ENCODE peak calls at places on chromosomes 13 and 19, in seven cellular contexts. One of them, this sample, is unnamed.

GRCh38 chr13:31468114-31468902 is 268.5 kb downstream of the B3GLCT start:
- DNase-seq in psoas muscle: no peak
- DNase-seq in AG04450: no peak
- DNase-seq in choroid plexus epithelial cell: no peak
- DNase-seq in cardiac muscle cell: no peak
- DNase-seq in heart right ventricle: no peak
- DNase-seq in HL-60: no peak
- DNase-seq in this sample: no peak

GRCh38 chr13:46679369-46680180 is 117.4 kb downstream of the ESD start:
- DNase-seq in psoas muscle: no peak
- DNase-seq in AG04450: no peak
- DNase-seq in choroid plexus epithelial cell: peak
- DNase-seq in cardiac muscle cell: peak
- DNase-seq in heart right ventricle: no peak
- DNase-seq in HL-60: no peak
- DNase-seq in this sample: peak

GRCh38 chr13:30125422-30126073 is 181.8 kb downstream of the KATNAL1 start:
- DNase-seq in psoas muscle: no peak
- DNase-seq in AG04450: peak
- DNase-seq in choroid plexus epithelial cell: peak
- DNase-seq in cardiac muscle cell: peak
- DNase-seq in heart right ventricle: no peak
- DNase-seq in HL-60: no peak
- DNase-seq in this sample: peak

GRCh38 chr19:7408251-7408650 is 59.5 kb downstream of the ARHGEF18 start:
- DNase-seq in psoas muscle: no peak
- DNase-seq in AG04450: no peak
- DNase-seq in choroid plexus epithelial cell: no peak
- DNase-seq in cardiac muscle cell: no peak
- DNase-seq in heart right ventricle: no peak
- DNase-seq in HL-60: no peak
- DNase-seq in this sample: no peak

GRCh38 chr19:45403781-45404556 is 900 bp downstream of the PPP1R13L start:
- DNase-seq in psoas muscle: no peak
- DNase-seq in AG04450: no peak
- DNase-seq in choroid plexus epithelial cell: peak
- DNase-seq in cardiac muscle cell: peak
- DNase-seq in heart right ventricle: peak
- DNase-seq in HL-60: no peak
- DNase-seq in this sample: peak

GRCh38 chr19:1130801-1131717 is 27.3 kb downstream of the GPX4 start:
- DNase-seq in psoas muscle: no peak
- DNase-seq in AG04450: no peak
- DNase-seq in choroid plexus epithelial cell: no peak
- DNase-seq in cardiac muscle cell: peak
- DNase-seq in heart right ventricle: no peak
- DNase-seq in HL-60: no peak
- DNase-seq in this sample: no peak

GRCh38 chr13:76048675-76049396 is 412.7 kb downstream of the LMO7 start:
- DNase-seq in psoas muscle: no peak
- DNase-seq in AG04450: no peak
- DNase-seq in choroid plexus epithelial cell: no peak
- DNase-seq in cardiac muscle cell: peak
- DNase-seq in heart right ventricle: no peak
- DNase-seq in HL-60: no peak
- DNase-seq in this sample: no peak

GRCh38 chr13:75347457-75347856 is 134.5 kb downstream of the TBC1D4 start:
- DNase-seq in psoas muscle: no peak
- DNase-seq in AG04450: no peak
- DNase-seq in choroid plexus epithelial cell: no peak
- DNase-seq in cardiac muscle cell: no peak
- DNase-seq in heart right ventricle: no peak
- DNase-seq in HL-60: no peak
- DNase-seq in this sample: no peak

GRCh38 chr13:73922728-73923393 is 211.3 kb downstream of the KLF12 start:
- DNase-seq in psoas muscle: no peak
- DNase-seq in AG04450: no peak
- DNase-seq in choroid plexus epithelial cell: no peak
- DNase-seq in cardiac muscle cell: peak
- DNase-seq in heart right ventricle: no peak
- DNase-seq in HL-60: no peak
- DNase-seq in this sample: peak

GRCh38 chr13:74205313-74205690 is 71.1 kb upstream of the KLF12 start:
- DNase-seq in psoas muscle: no peak
- DNase-seq in AG04450: no peak
- DNase-seq in choroid plexus epithelial cell: no peak
- DNase-seq in cardiac muscle cell: no peak
- DNase-seq in heart right ventricle: no peak
- DNase-seq in HL-60: no peak
- DNase-seq in this sample: peak

GRCh38 chr13:77274126-77274525 is 52.8 kb downstream of the MYCBP2 start:
- DNase-seq in psoas muscle: no peak
- DNase-seq in AG04450: no peak
- DNase-seq in choroid plexus epithelial cell: peak
- DNase-seq in cardiac muscle cell: no peak
- DNase-seq in heart right ventricle: no peak
- DNase-seq in HL-60: no peak
- DNase-seq in this sample: no peak
- TF ChIP-seq CTCF in psoas muscle: no peak
- TF ChIP-seq CTCF in AG04450: no peak
- TF ChIP-seq CTCF in choroid plexus epithelial cell: no peak
- TF ChIP-seq CTCF in cardiac muscle cell: no peak
- TF ChIP-seq CTCF in heart right ventricle: no peak
- TF ChIP-seq CTCF in HL-60: no peak
- TF ChIP-seq CTCF in this sample: no peak

DNA sequence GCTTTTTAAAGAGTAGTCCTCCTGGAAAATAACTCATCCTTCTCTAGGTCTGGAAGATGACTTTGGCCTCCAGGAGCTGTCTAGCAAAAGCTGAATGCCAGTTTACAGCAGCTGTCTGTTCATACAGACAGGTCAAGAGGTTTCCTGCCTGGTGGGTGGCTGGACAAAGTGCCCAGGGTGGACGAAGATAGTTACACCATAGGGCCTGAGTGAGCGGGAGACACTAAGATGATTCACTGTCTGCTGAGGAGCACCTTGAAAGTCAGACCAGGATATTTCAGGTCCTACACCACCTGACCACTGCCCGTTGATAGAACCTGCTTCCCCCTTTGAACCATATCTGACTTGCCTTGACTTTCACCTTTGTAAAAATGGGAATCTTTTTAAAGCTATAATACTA is 49.2 kb upstream of the RCBTB2 start:
- DNase-seq in psoas muscle: no peak
- DNase-seq in AG04450: no peak
- DNase-seq in choroid plexus epithelial cell: no peak
- DNase-seq in cardiac muscle cell: no peak
- DNase-seq in heart right ventricle: no peak
- DNase-seq in HL-60: no peak
- DNase-seq in this sample: no peak
- H3K4me3 ChIP-seq in psoas muscle: no peak
- H3K4me3 ChIP-seq in AG04450: no peak
- H3K4me3 ChIP-seq in choroid plexus epithelial cell: no peak
- H3K4me3 ChIP-seq in cardiac muscle cell: no peak
- H3K4me3 ChIP-seq in heart right ventricle: no peak
- H3K4me3 ChIP-seq in HL-60: no peak
- H3K4me3 ChIP-seq in this sample: no peak

GRCh38 chr19:43624933-43625332 is 5.5 kb upstream of the ZNF428 start:
- DNase-seq in psoas muscle: peak
- DNase-seq in AG04450: no peak
- DNase-seq in choroid plexus epithelial cell: peak
- DNase-seq in cardiac muscle cell: peak
- DNase-seq in heart right ventricle: peak
- DNase-seq in HL-60: peak
- DNase-seq in this sample: no peak
- TF ChIP-seq CTCF in psoas muscle: no peak
- TF ChIP-seq CTCF in AG04450: peak
- TF ChIP-seq CTCF in choroid plexus epithelial cell: peak
- TF ChIP-seq CTCF in cardiac muscle cell: peak
- TF ChIP-seq CTCF in heart right ventricle: no peak
- TF ChIP-seq CTCF in HL-60: no peak
- TF ChIP-seq CTCF in this sample: no peak

GRCh38 chr13:26558912-26559485 is 1.5 kb downstream of the WASF3 start:
- DNase-seq in psoas muscle: no peak
- DNase-seq in AG04450: no peak
- DNase-seq in choroid plexus epithelial cell: no peak
- DNase-seq in cardiac muscle cell: peak
- DNase-seq in heart right ventricle: no peak
- DNase-seq in HL-60: no peak
- DNase-seq in this sample: peak
- H3K4me3 ChIP-seq in psoas muscle: peak
- H3K4me3 ChIP-seq in AG04450: peak
- H3K4me3 ChIP-seq in choroid plexus epithelial cell: peak
- H3K4me3 ChIP-seq in cardiac muscle cell: peak
- H3K4me3 ChIP-seq in heart right ventricle: peak
- H3K4me3 ChIP-seq in HL-60: no peak
- H3K4me3 ChIP-seq in this sample: no peak

DNA sequence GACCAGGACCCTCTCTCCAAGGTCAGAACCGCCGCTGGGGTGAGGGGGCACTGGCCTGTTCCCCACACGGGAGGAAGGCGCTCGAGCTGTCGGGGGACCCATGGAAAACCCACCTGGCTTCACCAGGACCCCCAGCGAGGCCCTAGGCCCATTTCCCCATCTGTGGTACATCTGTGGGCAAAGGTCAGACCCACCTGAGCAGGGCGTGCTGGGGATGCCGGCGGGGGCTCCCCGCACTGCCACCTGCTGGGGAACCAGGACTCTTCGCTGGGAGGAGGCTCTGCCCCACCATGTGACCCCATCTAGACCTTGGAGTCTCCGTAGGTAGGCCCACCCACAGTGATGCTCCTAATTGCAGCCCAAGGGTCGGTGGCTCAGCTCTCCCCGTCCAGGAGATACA is 511 bp downstream of the WDR88 start:
- DNase-seq in psoas muscle: no peak
- DNase-seq in AG04450: no peak
- DNase-seq in choroid plexus epithelial cell: no peak
- DNase-seq in cardiac muscle cell: no peak
- DNase-seq in heart right ventricle: no peak
- DNase-seq in HL-60: no peak
- DNase-seq in this sample: no peak
- TF ChIP-seq CTCF in psoas muscle: no peak
- TF ChIP-seq CTCF in AG04450: peak
- TF ChIP-seq CTCF in choroid plexus epithelial cell: peak
- TF ChIP-seq CTCF in cardiac muscle cell: peak
- TF ChIP-seq CTCF in heart right ventricle: no peak
- TF ChIP-seq CTCF in HL-60: no peak
- TF ChIP-seq CTCF in this sample: peak

GRCh38 chr19:17766543-17767131 is 15.4 kb downstream of the FCHO1 start:
- DNase-seq in psoas muscle: peak
- DNase-seq in AG04450: peak
- DNase-seq in choroid plexus epithelial cell: peak
- DNase-seq in cardiac muscle cell: peak
- DNase-seq in heart right ventricle: peak
- DNase-seq in HL-60: peak
- DNase-seq in this sample: peak
- H3K4me3 ChIP-seq in psoas muscle: no peak
- H3K4me3 ChIP-seq in AG04450: peak
- H3K4me3 ChIP-seq in choroid plexus epithelial cell: peak
- H3K4me3 ChIP-seq in cardiac muscle cell: no peak
- H3K4me3 ChIP-seq in heart right ventricle: peak
- H3K4me3 ChIP-seq in HL-60: no peak
- H3K4me3 ChIP-seq in this sample: no peak

GRCh38 chr19:54674021-54674617 is 11.3 kb downstream of the LILRB4 start:
- DNase-seq in psoas muscle: no peak
- DNase-seq in AG04450: no peak
- DNase-seq in choroid plexus epithelial cell: peak
- DNase-seq in cardiac muscle cell: peak
- DNase-seq in heart right ventricle: no peak
- DNase-seq in HL-60: no peak
- DNase-seq in this sample: no peak
- TF ChIP-seq CTCF in psoas muscle: no peak
- TF ChIP-seq CTCF in AG04450: peak
- TF ChIP-seq CTCF in choroid plexus epithelial cell: peak
- TF ChIP-seq CTCF in cardiac muscle cell: peak
- TF ChIP-seq CTCF in heart right ventricle: peak
- TF ChIP-seq CTCF in HL-60: peak
- TF ChIP-seq CTCF in this sample: peak

GRCh38 chr13:33228645-33229445 is 56.7 kb downstream of the STARD13 start:
- DNase-seq in psoas muscle: no peak
- DNase-seq in AG04450: no peak
- DNase-seq in choroid plexus epithelial cell: peak
- DNase-seq in cardiac muscle cell: peak
- DNase-seq in heart right ventricle: no peak
- DNase-seq in HL-60: peak
- DNase-seq in this sample: peak
- H3K4me3 ChIP-seq in psoas muscle: no peak
- H3K4me3 ChIP-seq in AG04450: no peak
- H3K4me3 ChIP-seq in choroid plexus epithelial cell: no peak
- H3K4me3 ChIP-seq in cardiac muscle cell: no peak
- H3K4me3 ChIP-seq in heart right ventricle: no peak
- H3K4me3 ChIP-seq in HL-60: no peak
- H3K4me3 ChIP-seq in this sample: no peak

GRCh38 chr13:19085876-19086275 is 95.7 kb downstream of the TUBA3C start:
- DNase-seq in psoas muscle: no peak
- DNase-seq in AG04450: no peak
- DNase-seq in choroid plexus epithelial cell: no peak
- DNase-seq in cardiac muscle cell: no peak
- DNase-seq in heart right ventricle: no peak
- DNase-seq in HL-60: no peak
- DNase-seq in this sample: no peak

GRCh38 chr13:19090495-19090894 is 91.1 kb downstream of the TUBA3C start:
- DNase-seq in psoas muscle: no peak
- DNase-seq in AG04450: no peak
- DNase-seq in choroid plexus epithelial cell: no peak
- DNase-seq in cardiac muscle cell: no peak
- DNase-seq in heart right ventricle: no peak
- DNase-seq in HL-60: no peak
- DNase-seq in this sample: no peak

GRCh38 chr13:19085258-19085657 is 96.4 kb downstream of the TUBA3C start:
- DNase-seq in psoas muscle: no peak
- DNase-seq in AG04450: no peak
- DNase-seq in choroid plexus epithelial cell: no peak
- DNase-seq in cardiac muscle cell: no peak
- DNase-seq in heart right ventricle: no peak
- DNase-seq in HL-60: no peak
- DNase-seq in this sample: no peak

GRCh38 chr13:19088416-19088815 is 93.2 kb downstream of the TUBA3C start:
- DNase-seq in psoas muscle: no peak
- DNase-seq in AG04450: no peak
- DNase-seq in choroid plexus epithelial cell: no peak
- DNase-seq in cardiac muscle cell: no peak
- DNase-seq in heart right ventricle: no peak
- DNase-seq in HL-60: no peak
- DNase-seq in this sample: no peak

DNA sequence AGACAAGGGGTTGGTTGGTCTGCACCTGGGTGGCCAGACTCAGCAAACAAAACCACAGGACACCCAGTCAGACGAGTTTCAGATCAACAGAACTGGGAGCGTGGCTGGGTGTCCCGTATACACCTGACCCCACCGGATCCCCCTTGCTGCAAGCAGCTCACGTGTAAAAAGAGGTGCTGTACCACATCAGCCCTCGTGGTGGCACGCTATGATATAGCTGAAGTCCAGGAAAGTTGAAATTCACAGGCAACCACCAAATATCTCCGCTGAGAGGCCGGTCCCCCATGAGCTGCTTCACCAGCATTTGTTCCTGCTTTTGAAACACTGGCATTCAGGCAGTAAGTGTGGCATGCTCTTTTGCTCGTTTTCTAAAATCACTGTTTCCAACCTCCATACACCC is 92.3 kb downstream of the TUBA3C start:
- DNase-seq in psoas muscle: no peak
- DNase-seq in AG04450: no peak
- DNase-seq in choroid plexus epithelial cell: no peak
- DNase-seq in cardiac muscle cell: no peak
- DNase-seq in heart right ventricle: no peak
- DNase-seq in HL-60: no peak
- DNase-seq in this sample: no peak
- TF ChIP-seq CTCF in psoas muscle: no peak
- TF ChIP-seq CTCF in AG04450: no peak
- TF ChIP-seq CTCF in choroid plexus epithelial cell: no peak
- TF ChIP-seq CTCF in cardiac muscle cell: no peak
- TF ChIP-seq CTCF in heart right ventricle: no peak
- TF ChIP-seq CTCF in HL-60: peak
- TF ChIP-seq CTCF in this sample: no peak